ENCODE peak calls at places on chromosomes 5 and 9, in eight cellular contexts. D is sigmoid colon, U is transverse colon, P is fibroblast of lung, Z is K562, J is gastrocnemius medialis, F is MM.1S, N is neural progenitor cell. X is an unnamed sample. For H3K4me1, the result is how much of the 10 kb centered on the place peaks cover.

GRCh38 chr5:120510994-120511686 is 47.0 kb downstream of the PRR16 start:
- DNase-seq in P (no peak), F (no peak), N (no peak), J (no peak), U (no peak), Z (no peak), D (no peak), X (no peak)

GRCh38 chr9:18261143-18261542 is 212.8 kb upstream of the ADAMTSL1 start:
- DNase-seq in J (no peak), Z (no peak), F (no peak), P (peak), U (no peak), N (no peak), D (no peak), X (no peak)

GRCh38 chr9:135926402-135927194 is 19.3 kb upstream of the CAMSAP1 start:
- DNase-seq in Z (no peak), P (peak), U (no peak), J (peak), N (no peak), D (no peak), F (no peak), X (no peak)

GRCh38 chr9:33676746-33677505 is 118.4 kb upstream of the PRSS3 start:
- DNase-seq in F (peak), N (peak), U (peak), P (peak), D (peak), J (no peak), Z (peak), X (peak)

GRCh38 chr9:105341784-105342183 is 97.3 kb downstream of the SLC44A1 start:
- DNase-seq in N (no peak), U (no peak), P (peak), Z (no peak), D (no peak), F (peak), J (no peak), X (no peak)

GRCh38 chr5:116242363-116242762 is 157.5 kb downstream of the COMMD10 start:
- DNase-seq in Z (no peak), F (no peak), D (no peak), U (no peak), N (no peak), P (peak), J (no peak), X (no peak)

GRCh38 chr5:158058208-158058607 is 199.3 kb upstream of the CLINT1 start:
- DNase-seq in F (no peak), Z (no peak), D (no peak), P (no peak), U (no peak), N (no peak), J (no peak), X (no peak)

GRCh38 chr5:134122530-134122929 is 8.0 kb downstream of the TCF7 start:
- DNase-seq in U (peak), D (no peak), N (no peak), J (no peak), F (peak), P (no peak), Z (no peak), X (no peak)

GRCh38 chr5:40052812-40053211 is 626.9 kb upstream of the PTGER4 start:
- DNase-seq in N (no peak), D (no peak), Z (peak), F (no peak), J (no peak), U (peak), P (no peak), X (no peak)

GRCh38 chr9:20394928-20395327 is 227.4 kb downstream of the MLLT3 start:
- DNase-seq in D (no peak), P (no peak), F (no peak), Z (no peak), U (no peak), N (peak), J (no peak), X (no peak)

GRCh38 chr9:6566409-6567139 is 79.0 kb downstream of the GLDC start:
- DNase-seq in P (peak), U (no peak), F (no peak), Z (peak), N (no peak), D (no peak), J (no peak), X (no peak)

GRCh38 chr5:28780083-28780692 is 1741.8 kb upstream of the CDH9 start:
- DNase-seq in D (no peak), Z (no peak), P (no peak), U (no peak), J (no peak), N (no peak), F (no peak), X (no peak)

GRCh38 chr9:113545068-113545467 is 81.5 kb downstream of the RGS3 start:
- DNase-seq in Z (no peak), F (no peak), U (no peak), D (peak), J (no peak), N (no peak), P (no peak), X (no peak)

GRCh38 chr5:163696270-163696887 is 191.0 kb downstream of the MAT2B start:
- DNase-seq in U (peak), J (no peak), F (peak), D (no peak), N (peak), Z (peak), P (peak), X (peak)

GRCh38 chr5:5891350-5891749 is 468.9 kb downstream of the ICE1 start:
- DNase-seq in D (no peak), Z (peak), J (no peak), U (no peak), F (no peak), N (no peak), P (no peak), X (no peak)

GRCh38 chr9:92983984-92984589 is 36.8 kb downstream of the FGD3 start:
- DNase-seq in Z (peak), P (peak), U (no peak), J (no peak), N (peak), F (no peak), D (no peak), X (no peak)

GRCh38 chr9:123846966-123847365 is 83.0 kb downstream of the DENND1A start:
- DNase-seq in F (no peak), D (no peak), U (no peak), P (no peak), Z (no peak), N (no peak), J (no peak), X (no peak)

GRCh38 chr5:98614341-98614740 is 159.1 kb upstream of the RGMB start:
- DNase-seq in F (no peak), N (no peak), U (no peak), J (no peak), D (no peak), Z (no peak), P (no peak), X (no peak)

GRCh38 chr5:81140461-81140860 is 92.7 kb upstream of the CKMT2 start:
- DNase-seq in N (no peak), P (no peak), Z (no peak), U (no peak), F (no peak), J (no peak), D (no peak), X (no peak)

GRCh38 chr9:76725181-76725580 is 39.1 kb upstream of the PCA3 start:
- DNase-seq in D (no peak), U (no peak), Z (no peak), P (no peak), J (no peak), F (no peak), N (no peak), X (no peak)

GRCh38 chr9:77475641-77476473 is 172.3 kb downstream of the GNA14 start:
- DNase-seq in J (no peak), P (no peak), D (no peak), F (peak), Z (no peak), N (no peak), U (no peak), X (no peak)

GRCh38 chr5:68274847-68275700 is 59.5 kb downstream of the PIK3R1 start:
- DNase-seq in N (no peak), P (no peak), J (no peak), Z (no peak), D (no peak), U (no peak), F (no peak), X (no peak)

GRCh38 chr5:51439232-51439631 is 56.0 kb downstream of the ISL1 start:
- DNase-seq in P (no peak), F (no peak), D (no peak), J (no peak), U (no peak), N (no peak), Z (no peak), X (no peak)

GRCh38 chr9:92350129-92350739 is 24.5 kb downstream of the CENPP start:
- DNase-seq in N (no peak), D (no peak), J (no peak), F (no peak), P (peak), Z (no peak), U (no peak), X (no peak)

GRCh38 chr5:143968071-143968878 is 156.3 kb downstream of the HMHB1 start:
- DNase-seq in Z (peak), D (no peak), J (no peak), P (peak), U (no peak), N (peak), F (peak), X (no peak)

GRCh38 chr5:95184924-95185323 is 100.0 kb downstream of the MCTP1 start:
- DNase-seq in P (no peak), Z (no peak), J (no peak), U (no peak), N (no peak), D (no peak), F (no peak), X (no peak)

GRCh38 chr5:101605700-101606099 is 690.4 kb downstream of the SLCO4C1 start:
- DNase-seq in J (no peak), D (no peak), F (no peak), P (no peak), N (no peak), U (no peak), Z (no peak), X (no peak)

GRCh38 chr5:59543826-59544442 is 349.6 kb downstream of the PDE4D start:
- DNase-seq in F (no peak), P (no peak), D (no peak), N (no peak), Z (no peak), J (peak), U (peak), X (no peak)

GRCh38 chr5:3994635-3995034 is 399.0 kb downstream of the IRX1 start:
- DNase-seq in J (no peak), F (no peak), N (no peak), U (no peak), D (no peak), Z (no peak), P (no peak), X (no peak)

GRCh38 chr5:80566711-80567259 is 3.3 kb downstream of the ANKRD34B start:
- DNase-seq in N (no peak), F (no peak), P (no peak), Z (no peak), U (no peak), D (no peak), J (no peak), X (no peak)

GRCh38 chr9:131872702-131873101 is 132.8 kb upstream of the RAPGEF1 start:
- DNase-seq in J (no peak), D (no peak), F (no peak), U (no peak), Z (no peak), N (no peak), P (no peak), X (no peak)

GRCh38 chr9:7027996-7028395 is 270.2 kb downstream of the KDM4C start:
- DNase-seq in D (no peak), J (no peak), P (no peak), F (no peak), N (no peak), U (no peak), Z (no peak), X (no peak)

GRCh38 chr5:4700082-4700481 is 440.0 kb upstream of the ADAMTS16 start:
- DNase-seq in F (peak), Z (peak), P (no peak), N (peak), D (no peak), U (no peak), J (no peak), X (peak)

GRCh38 chr9:87657190-87657589 is 68.7 kb upstream of the CTSL start:
- DNase-seq in Z (peak), U (no peak), J (peak), D (no peak), P (no peak), N (no peak), F (no peak), X (no peak)

GRCh38 chr5:78803386-78803785 is 154.8 kb upstream of the LHFPL2 start:
- DNase-seq in U (peak), D (peak), F (no peak), J (peak), N (no peak), P (peak), Z (no peak), X (peak)

GRCh38 chr5:179165421-179166170 is 105.4 kb downstream of the ZNF354C start:
- DNase-seq in N (no peak), F (no peak), P (no peak), U (no peak), J (peak), D (peak), Z (no peak), X (no peak)
- TF ChIP-seq CTCF in N (no peak), F (no peak), P (no peak), U (no peak), J (no peak), D (no peak), Z (no peak), X (no peak)

GRCh38 chr5:113243349-113243664 is 191.5 kb downstream of the TSSK1B start:
- DNase-seq in F (no peak), P (no peak), J (no peak), N (no peak), Z (no peak), D (no peak), U (no peak), X (no peak)
- H3K27ac ChIP-seq in F (no peak), P (no peak), J (peak), N (no peak), Z (no peak), D (no peak), U (no peak), X (no peak)

GRCh38 chr5:1116977-1117376 is 5.1 kb upstream of the SLC12A7 start:
- DNase-seq in P (no peak), Z (no peak), D (no peak), N (no peak), U (no peak), F (no peak), J (no peak), X (no peak)
- H3K4me1 ChIP-seq in P (under half), Z (half or more), D (under half), N (under half), U (under half), F (under half), J (under half), X (under half)

GRCh38 chr5:14581891-14582796 is 552 bp downstream of the OTULINL start:
- DNase-seq in Z (no peak), D (peak), N (peak), J (no peak), P (peak), U (peak), F (peak), X (peak)
- TF ChIP-seq CTCF in Z (no peak), D (no peak), N (peak), J (no peak), P (no peak), U (peak), F (peak), X (peak)

GRCh38 chr9:133114451-133114885 is 6.6 kb downstream of the RALGDS start:
- DNase-seq in P (peak), N (no peak), F (no peak), J (peak), D (peak), U (no peak), Z (no peak), X (peak)

GRCh38 chr9:133113163-133113927 is 7.7 kb downstream of the RALGDS start:
- DNase-seq in N (no peak), Z (no peak), P (no peak), D (peak), F (no peak), J (peak), U (no peak), X (no peak)

GRCh38 chr9:133111461-133112360 is 9.3 kb downstream of the RALGDS start:
- DNase-seq in Z (no peak), F (no peak), P (no peak), N (no peak), U (no peak), D (peak), J (no peak), X (no peak)

GRCh38 chr9:133113928-133114351 is 7.1 kb downstream of the RALGDS start:
- DNase-seq in P (no peak), D (peak), J (peak), Z (no peak), N (no peak), F (no peak), U (no peak), X (peak)

DNA sequence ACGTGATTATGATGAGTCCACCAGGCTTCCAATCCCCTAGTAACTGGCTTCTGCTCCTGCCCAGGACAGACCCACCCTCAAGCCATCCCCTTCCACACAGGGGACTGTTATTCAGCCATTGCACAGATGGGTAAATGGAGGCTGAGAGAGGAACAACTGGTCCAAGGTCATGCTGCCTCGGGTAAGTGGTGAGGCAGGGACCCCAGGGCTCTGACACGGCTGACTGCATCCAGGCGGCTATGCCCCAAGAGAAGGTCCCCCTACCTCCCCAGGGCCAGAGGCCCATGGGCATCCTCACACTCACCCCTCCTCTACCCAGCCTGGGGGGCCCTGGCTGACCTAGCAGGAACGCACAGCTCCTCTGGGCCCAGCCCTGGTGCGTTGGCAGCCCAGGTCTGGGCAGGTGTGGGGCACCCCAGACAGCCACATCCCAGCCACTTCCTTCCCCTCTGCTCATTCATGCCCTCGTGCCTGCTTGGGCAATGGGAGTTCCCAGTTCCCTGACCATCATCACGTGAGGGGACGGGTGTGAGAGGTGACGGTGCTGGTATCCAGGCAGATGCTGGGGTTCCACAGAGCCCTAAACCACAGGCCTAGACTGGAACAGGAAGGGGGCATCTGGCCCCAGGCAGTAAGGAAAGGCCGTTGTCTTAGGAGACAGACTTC is 8.5 kb downstream of the RALGDS start:
- DNase-seq in J (peak), P (no peak), Z (no peak), F (no peak), U (peak), N (no peak), D (peak), X (no peak)
- H3K27ac ChIP-seq in J (peak), P (no peak), Z (no peak), F (no peak), U (peak), N (no peak), D (peak), X (peak)

GRCh38 chr5:150317048-150318003 is 14.6 kb upstream of the ARSI start:
- DNase-seq in F (no peak), J (no peak), Z (peak), U (no peak), P (peak), N (no peak), D (no peak), X (no peak)
- H3K4me1 ChIP-seq in F (under half), J (under half), Z (under half), U (under half), P (under half), N (under half), D (under half), X (under half)

DNA sequence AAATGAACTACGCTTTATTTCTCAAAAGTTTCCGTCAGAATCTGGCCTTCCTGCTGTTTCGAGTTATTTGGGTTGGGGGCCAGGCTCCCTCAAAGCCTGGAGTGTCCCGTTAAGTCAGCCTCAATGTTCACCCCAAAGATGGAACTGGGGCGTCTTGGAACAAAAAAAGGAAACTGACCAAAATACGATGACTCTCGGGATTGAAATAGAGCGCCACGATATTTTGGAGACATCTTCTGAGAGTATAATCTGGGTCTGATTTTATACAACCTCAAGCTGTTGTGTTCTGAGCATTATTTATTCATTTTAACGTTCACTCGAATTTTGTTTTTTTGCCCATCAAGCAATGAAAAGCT is 28.1 kb downstream of the TLX3 start:
- DNase-seq in J (no peak), Z (no peak), N (no peak), F (no peak), P (no peak), U (no peak), D (no peak), X (no peak)
- TF ChIP-seq CTCF in J (no peak), Z (no peak), N (no peak), F (no peak), P (no peak), U (no peak), D (no peak), X (no peak)

X was measured in thyroid gland.